ENCODE peak calls at places on chromosomes 1 and 21, in seven cellular contexts. F is AG09319, M is esophagus muscularis mucosa, L is fibroblast of pulmonary artery, O is lower leg skin, T is CD14-positive monocyte, V is astrocyte of the cerebellum. S is an unnamed sample.

GRCh38 chr1:230794431-230794830 is 47.2 kb downstream of the CAPN9 start:
- DNase-seq in F (no peak), M (no peak), L (no peak), O (no peak), T (no peak), V (no peak), S (peak)

GRCh38 chr1:69814926-69815325 is 247.2 kb downstream of the LRRC7 start:
- DNase-seq in F (no peak), M (no peak), L (no peak), O (no peak), T (no peak), V (no peak), S (no peak)

GRCh38 chr1:26391450-26391849 is 18.9 kb upstream of the ZNF683 start:
- DNase-seq in F (no peak), M (no peak), L (peak), O (no peak), T (no peak), V (peak), S (no peak)

GRCh38 chr21:34592120-34592561 is 22.8 kb downstream of the RCAN1 start:
- DNase-seq in F (no peak), M (no peak), L (peak), O (no peak), T (no peak), V (no peak), S (no peak)

GRCh38 chr1:159071970-159072582 is 4.5 kb downstream of the AIM2 start:
- DNase-seq in F (peak), M (no peak), L (peak), O (no peak), T (no peak), V (peak), S (no peak)

GRCh38 chr1:59315529-59316433 is 18.9 kb downstream of the FGGY start:
- DNase-seq in F (no peak), M (no peak), L (no peak), O (no peak), T (no peak), V (no peak), S (no peak)

GRCh38 chr1:165896277-165896676 is 68.9 kb downstream of the UCK2 start:
- DNase-seq in F (peak), M (no peak), L (peak), O (no peak), T (no peak), V (peak), S (no peak)

GRCh38 chr1:2132222-2133038 is 62.1 kb downstream of the FAAP20 start:
- DNase-seq in F (no peak), M (no peak), L (peak), O (no peak), T (no peak), V (no peak), S (no peak)

GRCh38 chr1:204503122-204503912 is 8.7 kb upstream of the PIK3C2B start:
- DNase-seq in F (no peak), M (no peak), L (peak), O (no peak), T (no peak), V (peak), S (no peak)

GRCh38 chr1:62687421-62687902 is 724 bp downstream of the DOCK7 start:
- DNase-seq in F (no peak), M (no peak), L (peak), O (peak), T (no peak), V (no peak), S (no peak)

GRCh38 chr1:228464487-228464983 is 22.6 kb upstream of the RNF187 start:
- DNase-seq in F (no peak), M (peak), L (peak), O (peak), T (no peak), V (peak), S (no peak)

GRCh38 chr1:228983661-228984060 is 248.4 kb downstream of the RHOU start:
- DNase-seq in F (no peak), M (no peak), L (no peak), O (no peak), T (no peak), V (no peak), S (no peak)

GRCh38 chr1:161730050-161730564 is 8.8 kb downstream of the FCRLB start:
- DNase-seq in F (no peak), M (no peak), L (peak), O (no peak), T (no peak), V (no peak), S (no peak)

GRCh38 chr1:224329842-224330753 is at the start of gene NVL:
- DNase-seq in F (peak), M (peak), L (peak), O (peak), T (peak), V (peak), S (peak)

GRCh38 chr1:3463891-3464648 is 9.6 kb downstream of the ARHGEF16 start:
- DNase-seq in F (no peak), M (no peak), L (no peak), O (no peak), T (peak), V (no peak), S (no peak)

GRCh38 chr21:16865612-16866011 is 647.2 kb upstream of the CXADR start:
- DNase-seq in F (no peak), M (no peak), L (no peak), O (no peak), T (no peak), V (no peak), S (no peak)

GRCh38 chr1:57210881-57211280 is 213.0 kb downstream of the DAB1 start:
- DNase-seq in F (no peak), M (no peak), L (no peak), O (no peak), T (no peak), V (no peak), S (no peak)

GRCh38 chr1:100234432-100234831 is 15.2 kb downstream of the DBT start:
- DNase-seq in F (no peak), M (no peak), L (no peak), O (no peak), T (no peak), V (no peak), S (no peak)

GRCh38 chr1:228956864-228957263 is 221.6 kb downstream of the RHOU start:
- DNase-seq in F (no peak), M (no peak), L (no peak), O (no peak), T (no peak), V (no peak), S (no peak)

GRCh38 chr1:227998374-227999055 is 8.3 kb upstream of the WNT3A start:
- DNase-seq in F (no peak), M (no peak), L (no peak), O (no peak), T (peak), V (no peak), S (peak)

GRCh38 chr1:245475116-245475515 is 320.3 kb downstream of the KIF26B start:
- DNase-seq in F (no peak), M (no peak), L (peak), O (no peak), T (no peak), V (peak), S (no peak)

GRCh38 chr1:65310078-65310587 is 790 bp downstream of the DNAJC6 start:
- DNase-seq in F (no peak), M (peak), L (no peak), O (no peak), T (no peak), V (no peak), S (no peak)

GRCh38 chr1:41164727-41165126 is 77.4 kb downstream of the SCMH1 start:
- DNase-seq in F (no peak), M (no peak), L (no peak), O (no peak), T (no peak), V (no peak), S (no peak)

GRCh38 chr1:240293706-240294105 is 202.0 kb downstream of the FMN2 start:
- DNase-seq in F (no peak), M (no peak), L (no peak), O (no peak), T (no peak), V (no peak), S (no peak)

GRCh38 chr1:34806396-34806795 is 13.6 kb downstream of the GJA4 start:
- DNase-seq in F (no peak), M (peak), L (peak), O (no peak), T (no peak), V (no peak), S (no peak)

GRCh38 chr1:82506970-82507369 is 706.2 kb downstream of the ADGRL2 start:
- DNase-seq in F (no peak), M (no peak), L (no peak), O (no peak), T (no peak), V (no peak), S (no peak)

GRCh38 chr1:183163311-183163710 is 22.8 kb upstream of the LAMC2 start:
- DNase-seq in F (no peak), M (no peak), L (peak), O (no peak), T (no peak), V (peak), S (no peak)

GRCh38 chr1:220733090-220733569 is 15.0 kb upstream of the MTARC2 start:
- DNase-seq in F (peak), M (peak), L (peak), O (peak), T (peak), V (peak), S (peak)

GRCh38 chr21:45428534-45428933 is 23.6 kb downstream of the COL18A1 start:
- DNase-seq in F (no peak), M (no peak), L (no peak), O (no peak), T (no peak), V (no peak), S (no peak)

GRCh38 chr21:42635848-42636534 is 17.4 kb upstream of the PDE9A start:
- DNase-seq in F (no peak), M (no peak), L (no peak), O (no peak), T (peak), V (no peak), S (no peak)

GRCh38 chr1:54577612-54578011 is 29.6 kb downstream of the ACOT11 start:
- DNase-seq in F (no peak), M (no peak), L (peak), O (peak), T (no peak), V (peak), S (no peak)

GRCh38 chr1:35430762-35431161 is 126.4 kb downstream of the KIAA0319L start:
- DNase-seq in F (no peak), M (no peak), L (no peak), O (no peak), T (no peak), V (no peak), S (peak)

GRCh38 chr1:226063362-226064167 is 1.0 kb downstream of the H3-3A start:
- DNase-seq in F (no peak), M (no peak), L (peak), O (peak), T (no peak), V (no peak), S (peak)

DNA sequence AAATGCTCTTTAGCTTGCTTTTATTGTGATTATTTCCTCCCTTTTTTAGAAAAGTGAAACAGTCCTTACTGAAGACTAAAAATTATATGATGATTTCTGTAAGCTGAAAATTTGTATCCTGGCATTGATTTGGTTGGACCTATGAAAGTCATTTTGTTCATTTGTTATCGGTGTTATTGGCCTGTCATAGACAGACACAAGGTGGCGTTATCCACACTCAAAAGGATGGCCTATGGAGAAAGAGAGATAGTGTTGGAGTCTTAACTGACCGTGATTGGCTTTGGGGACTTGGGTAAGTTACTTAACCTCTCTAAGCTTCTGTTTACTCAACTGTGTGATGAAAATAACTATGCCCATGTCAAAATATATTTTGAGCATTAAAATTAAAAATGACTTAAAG is 203.6 kb upstream of the CHODL start:
- DNase-seq in F (no peak), M (no peak), L (peak), O (no peak), T (no peak), V (peak), S (no peak)
- TF ChIP-seq CTCF in F (no peak), M (no peak), L (peak), O (no peak), T (no peak), V (peak), S (no peak)

GRCh38 chr1:154199563-154199879 is 6.6 kb downstream of the CFAP141 start:
- DNase-seq in F (no peak), M (no peak), L (no peak), O (no peak), T (no peak), V (no peak), S (no peak)

GRCh38 chr1:154193821-154194220 is 1.9 kb upstream of the TPM3 start:
- DNase-seq in F (no peak), M (no peak), L (peak), O (peak), T (no peak), V (no peak), S (no peak)

GRCh38 chr1:154198756-154199562 is 7.1 kb upstream of the TPM3 start:
- DNase-seq in F (no peak), M (no peak), L (peak), O (peak), T (no peak), V (peak), S (no peak)
- TF ChIP-seq CTCF in F (peak), M (peak), L (peak), O (no peak), T (peak), V (peak), S (peak)

DNA sequence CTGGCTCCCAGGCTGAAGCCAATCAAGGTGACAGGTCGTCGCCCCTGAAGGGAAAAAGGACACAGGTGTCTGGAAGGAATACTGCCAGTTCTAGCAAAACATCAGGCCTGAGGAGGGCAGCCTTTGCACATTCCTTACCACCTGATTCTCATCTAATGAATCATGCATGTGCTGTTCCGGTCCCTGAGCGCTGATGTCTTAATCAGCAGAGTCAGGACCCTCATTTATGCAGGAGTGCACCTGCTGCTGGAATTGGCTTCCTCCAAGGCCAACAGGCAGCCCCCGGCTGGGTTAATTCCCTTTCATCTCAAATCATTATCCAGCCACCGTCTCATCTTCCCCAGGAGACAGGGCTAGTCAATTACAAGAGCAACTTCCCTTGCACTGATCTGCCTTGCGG is 62.3 kb downstream of the TMCO4 start:
- DNase-seq in F (no peak), M (no peak), L (peak), O (no peak), T (no peak), V (no peak), S (no peak)
- TF ChIP-seq CTCF in F (no peak), M (peak), L (peak), O (no peak), T (no peak), V (no peak), S (peak)

DNA sequence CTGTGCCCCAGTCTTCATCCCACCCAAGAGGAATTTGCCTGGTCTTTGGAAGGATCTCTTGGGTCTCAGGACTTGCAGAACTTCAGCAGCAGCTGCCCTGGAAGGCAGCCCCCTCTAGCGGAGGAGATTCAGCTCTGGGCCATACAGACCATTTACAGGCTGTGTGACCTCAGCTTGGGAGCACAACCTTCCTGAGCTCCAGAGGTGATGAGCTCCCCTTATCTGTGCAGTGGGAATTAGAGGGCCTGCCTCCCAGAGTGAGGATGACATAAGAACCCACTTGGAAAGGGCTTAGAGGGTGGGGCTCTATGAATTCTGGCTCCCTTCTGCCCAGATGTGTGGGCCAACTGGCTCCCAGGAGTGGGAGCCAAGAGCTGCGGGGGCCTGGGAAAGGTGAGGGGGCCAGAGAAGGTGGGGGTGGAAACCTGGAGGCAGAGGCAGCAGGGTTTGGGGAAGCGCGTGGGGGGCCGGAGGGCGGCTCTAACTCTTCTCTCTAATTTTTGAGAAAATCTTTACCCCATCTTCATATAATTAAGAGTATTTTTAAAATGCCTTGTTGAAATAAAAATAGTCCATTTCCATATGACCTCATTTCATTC is 21.4 kb downstream of the EPHB2 start:
- DNase-seq in F (no peak), M (no peak), L (peak), O (no peak), T (no peak), V (no peak), S (no peak)
- TF ChIP-seq CTCF in F (peak), M (no peak), L (peak), O (no peak), T (no peak), V (peak), S (peak)

GRCh38 chr1:217660353-217661062 is 29.4 kb downstream of the SPATA17 start:
- DNase-seq in F (peak), M (no peak), L (peak), O (no peak), T (no peak), V (peak), S (no peak)
- TF ChIP-seq CTCF in F (peak), M (peak), L (peak), O (no peak), T (no peak), V (peak), S (peak)